ENCODE peak calls at places on chromosomes 1 and 21, in six cellular contexts. I, G, T, L, Y and O are unnamed samples.

GRCh38 chr1:184801503-184801902 is 46.8 kb upstream of the EDEM3 start:
- DNase-seq in I (no peak), G (no peak), T (no peak), L (no peak), Y (peak), O (peak)

GRCh38 chr1:39575191-39576015 is 1.2 kb downstream of the PABPC4 start:
- DNase-seq in I (no peak), G (peak), T (peak), L (peak), Y (peak), O (peak)

GRCh38 chr1:171032822-171033702 is 57.6 kb upstream of the FMO3 start:
- DNase-seq in I (peak), G (no peak), T (no peak), L (no peak), Y (no peak), O (no peak)

GRCh38 chr21:35573472-35574389 is 486.6 kb downstream of the SETD4 start:
- DNase-seq in I (no peak), G (no peak), T (no peak), L (no peak), Y (no peak), O (no peak)

GRCh38 chr1:109882288-109883245 is 28.1 kb upstream of the CSF1 start:
- DNase-seq in I (no peak), G (peak), T (no peak), L (no peak), Y (no peak), O (no peak)

GRCh38 chr1:177181631-177182291 is 11.0 kb downstream of the BRINP2 start:
- DNase-seq in I (peak), G (peak), T (no peak), L (no peak), Y (peak), O (no peak)

GRCh38 chr1:35692310-35692709 is 26.4 kb downstream of the C1orf216 start:
- DNase-seq in I (no peak), G (no peak), T (no peak), L (no peak), Y (no peak), O (no peak)

GRCh38 chr21:26813426-26813998 is 31.7 kb downstream of the ADAMTS1 start:
- DNase-seq in I (peak), G (no peak), T (no peak), L (no peak), Y (no peak), O (no peak)

GRCh38 chr1:112849425-112849966 is 106.5 kb downstream of the SLC16A1 start:
- DNase-seq in I (peak), G (no peak), T (no peak), L (no peak), Y (no peak), O (no peak)

GRCh38 chr21:43609501-43610340 is 49.6 kb downstream of the HSF2BP start:
- DNase-seq in I (no peak), G (no peak), T (no peak), L (no peak), Y (no peak), O (peak)

GRCh38 chr1:7648761-7649384 is 122.2 kb upstream of the VAMP3 start:
- DNase-seq in I (no peak), G (no peak), T (no peak), L (no peak), Y (peak), O (no peak)

GRCh38 chr1:147849097-147849873 is 53.3 kb upstream of the GJA8 start:
- DNase-seq in I (no peak), G (peak), T (no peak), L (no peak), Y (no peak), O (peak)

GRCh38 chr1:211529453-211529852 is 37.5 kb upstream of the RD3 start:
- DNase-seq in I (no peak), G (no peak), T (no peak), L (no peak), Y (no peak), O (no peak)

GRCh38 chr1:3587133-3587733 is 24.1 kb downstream of the MEGF6 start:
- DNase-seq in I (no peak), G (no peak), T (no peak), L (no peak), Y (no peak), O (no peak)

GRCh38 chr1:32356478-32356877 is 5.8 kb downstream of the FAM229A start:
- DNase-seq in I (no peak), G (no peak), T (no peak), L (no peak), Y (no peak), O (no peak)

GRCh38 chr1:102919659-102920058 is 188.7 kb downstream of the COL11A1 start:
- DNase-seq in I (no peak), G (no peak), T (no peak), L (no peak), Y (no peak), O (no peak)